ENCODE peak calls at places on chromosomes 2 and 18, in four cellular contexts. Q is GM23248, S is neural progenitor cell, U is HCT116. N is an unnamed sample.

GRCh38 chr2:120134263-120134662 is 88.9 kb downstream of the TMEM185B start:
- DNase-seq in S (no peak), U (peak; percentile 37), Q (peak; percentile 95), N (peak; percentile 99)

GRCh38 chr2:68952887-68953521 is at the start of gene GKN2:
- DNase-seq in S (no peak), U (no peak), Q (no peak), N (no peak)

GRCh38 chr18:24488824-24489493 is 28.5 kb downstream of the HRH4 start:
- DNase-seq in S (peak; percentile 55), U (peak; percentile 27), Q (peak; percentile 54), N (peak; percentile 11)

GRCh38 chr2:171247741-171248140 is 87.0 kb upstream of the TLK1 start:
- DNase-seq in U (no peak), Q (no peak), S (no peak), N (no peak)

GRCh38 chr18:44803019-44803650 is 122.4 kb downstream of the SETBP1 start:
- DNase-seq in U (no peak), S (no peak), Q (peak; percentile 67), N (peak; percentile 65)

GRCh38 chr2:219010162-219010756 is 17.0 kb upstream of the CRYBA2 start:
- DNase-seq in Q (no peak), S (peak; percentile 52), U (no peak), N (no peak)

GRCh38 chr2:16033032-16033293 is 92.6 kb downstream of the MYCN start:
- DNase-seq in Q (no peak), S (no peak), U (no peak), N (no peak)

GRCh38 chr2:18119883-18120282 is 241.4 kb downstream of the KCNS3 start:
- DNase-seq in S (no peak), Q (peak; percentile 92), U (no peak), N (peak; percentile 84)

GRCh38 chr2:240792658-240793312 is 27.2 kb downstream of the KIF1A start:
- DNase-seq in S (no peak), U (no peak), Q (no peak), N (no peak)

GRCh38 chr2:69411120-69411519 is 24.1 kb upstream of the GFPT1 start:
- DNase-seq in Q (no peak), S (no peak), U (no peak), N (no peak)

GRCh38 chr18:21803495-21803894 is 62.9 kb downstream of the MIB1 start:
- DNase-seq in U (no peak), S (no peak), Q (peak; percentile 53), N (peak; percentile 3)

GRCh38 chr2:17754773-17755425 is 961 bp downstream of the GEN1 start:
- DNase-seq in U (no peak), Q (peak; percentile 45), S (peak; percentile 8), N (no peak)

GRCh38 chr2:5690718-5691658 is 1.2 kb upstream of the SOX11 start:
- DNase-seq in S (peak; percentile 94), U (no peak), Q (peak; percentile 1), N (peak; percentile 57)

GRCh38 chr2:183032200-183032794 is 6.0 kb downstream of the NCKAP1 start:
- DNase-seq in Q (peak; percentile 48), S (no peak), U (no peak), N (no peak)

GRCh38 chr18:6004119-6004518 is 108.8 kb upstream of the TMEM200C start:
- DNase-seq in Q (no peak), S (no peak), U (no peak), N (no peak)
- H2AFZ ChIP-seq in Q (no peak overlapping the region), S (no peak overlapping the region), U (no peak overlapping the region), N (no peak overlapping the region)

GRCh38 chr2:95379616-95379925 is 22.9 kb upstream of the FAHD2A start:
- DNase-seq in U (no peak), Q (no peak), S (peak; percentile 62), N (no peak)
- H3K27ac ChIP-seq in U (no peak overlapping the region), Q (no peak overlapping the region), S (no peak overlapping the region), N (no peak overlapping the region)

GRCh38 chr18:57428221-57429150 is 6.7 kb upstream of the ONECUT2 start:
- DNase-seq in Q (peak; percentile 13), S (peak; percentile 68), U (no peak), N (no peak)
- TF ChIP-seq EZH2 in Q (peak; percentile 30), S (peak; percentile 95), U (no peak), N (peak; percentile 97)

GRCh38 chr2:101518470-101519172 is 43.7 kb upstream of the RFX8 start:
- DNase-seq in U (peak; percentile 40), Q (peak; percentile 78), S (peak; percentile 61), N (peak; percentile 44)
- H2AFZ ChIP-seq in U (peak overlapping the region; percentile 95), Q (no peak overlapping the region), S (peak overlapping the region; percentile 80), N (peak overlapping the region; percentile 46)

DNA sequence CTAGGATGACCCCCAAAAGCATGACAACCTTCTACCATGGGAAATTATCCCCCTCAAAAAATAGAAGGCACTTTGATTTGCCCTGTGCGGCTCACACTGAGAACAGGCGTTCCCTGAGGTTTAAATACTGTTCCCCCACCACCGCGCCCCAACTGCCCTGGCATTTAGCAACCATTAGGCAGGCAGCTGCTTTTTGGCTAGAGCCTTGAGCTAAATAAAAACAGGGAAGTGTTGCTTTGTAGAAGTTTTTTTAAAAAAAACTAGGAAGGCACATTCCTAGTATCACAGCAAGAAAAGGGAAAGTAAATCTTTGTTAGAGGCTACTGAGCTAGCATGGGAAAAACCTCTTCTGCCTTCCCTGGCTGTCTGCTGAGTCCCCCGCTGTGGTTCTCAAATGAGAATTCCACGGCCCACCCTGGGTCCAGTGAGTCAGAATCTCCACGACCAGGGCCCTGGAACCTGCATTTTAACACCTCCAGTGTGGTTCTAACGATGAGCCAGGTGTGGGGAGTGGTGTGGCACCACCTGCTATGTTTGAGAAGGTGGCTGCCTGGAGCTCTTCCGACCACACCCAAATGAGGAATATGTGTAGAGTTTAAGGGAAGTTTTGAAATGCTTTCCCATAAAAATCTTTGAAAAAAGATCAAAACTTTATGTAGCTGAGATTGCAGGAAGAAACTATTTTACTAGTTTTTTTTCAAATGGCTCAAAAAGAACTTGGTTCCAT is 66.4 kb downstream of the VIT start:
- DNase-seq in U (no peak), Q (no peak), S (no peak), N (no peak)
- H3K27ac ChIP-seq in U (no peak overlapping the region), Q (no peak overlapping the region), S (no peak overlapping the region), N (no peak overlapping the region)

DNA sequence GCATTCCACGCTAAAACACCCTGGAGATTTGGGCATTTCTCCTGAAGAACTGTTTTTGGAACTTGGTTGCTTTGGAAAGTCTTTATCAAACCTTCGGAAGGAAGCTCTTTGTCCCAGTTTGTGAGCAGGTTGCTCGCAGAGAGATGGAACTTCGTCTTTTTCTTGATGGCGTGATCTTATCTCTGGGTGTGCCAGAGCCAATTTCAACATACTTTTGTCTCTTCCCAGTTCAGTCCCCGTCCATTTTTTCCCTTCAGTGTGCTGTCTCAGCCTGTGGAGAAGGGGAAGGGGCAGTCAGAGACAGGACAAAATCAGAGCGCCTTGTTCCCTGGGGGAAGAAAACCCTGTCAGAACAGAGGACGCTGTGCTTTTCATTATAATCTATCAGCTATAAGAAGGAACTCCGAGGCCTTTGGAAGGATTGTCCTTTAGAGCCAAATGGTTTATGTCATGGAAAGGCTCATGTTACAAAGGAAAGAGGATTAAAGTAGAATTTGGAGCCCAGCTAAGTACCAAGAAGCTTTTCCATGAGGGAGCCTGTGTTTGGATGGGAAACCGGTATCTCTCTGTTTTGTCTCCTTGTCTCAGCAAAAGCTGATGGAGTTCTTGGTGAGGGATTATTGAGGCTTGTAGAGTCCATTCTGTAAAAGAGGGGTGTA is 19.0 kb downstream of the GRHL1 start:
- DNase-seq in Q (peak; percentile 54), U (no peak), S (peak; percentile 71), N (no peak)
- TF ChIP-seq EZH2 in Q (no peak), U (no peak), S (no peak), N (no peak)

DNA sequence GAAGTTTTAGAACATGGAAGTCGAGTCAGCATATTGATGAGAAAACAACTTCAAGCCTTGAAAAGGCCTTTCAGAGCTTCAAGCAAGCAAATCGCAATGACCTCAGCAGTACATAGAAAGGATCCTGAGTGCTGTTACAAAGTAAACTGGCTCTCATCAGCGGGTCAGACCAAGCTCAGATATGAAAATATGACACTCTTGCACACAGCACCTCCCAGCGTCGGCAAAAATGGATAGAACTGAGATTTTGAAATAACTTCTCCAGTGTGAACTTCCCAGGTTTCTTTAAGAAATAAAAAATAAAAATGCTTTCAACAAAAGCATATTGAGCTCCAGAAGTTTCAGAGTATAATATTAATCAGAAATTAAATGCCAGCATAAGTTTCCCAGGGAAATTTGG is 296.9 kb downstream of the FBXO15 start:
- DNase-seq in Q (no peak), S (no peak), U (no peak), N (no peak)
- H2AFZ ChIP-seq in Q (no peak overlapping the region), S (no peak overlapping the region), U (no peak overlapping the region), N (no peak overlapping the region)